ENCODE peak calls at places on chromosomes 2 and 18, in five cellular contexts. K, Q, X, I and Z are unnamed samples.

GRCh38 chr18:27715751-27716150 is 461.2 kb downstream of the CDH2 start:
- DNase-seq in I (no peak), Q (no peak), X (no peak), K (no peak), Z (no peak)

GRCh38 chr2:45134014-45134413 is 124.8 kb upstream of the SIX2 start:
- DNase-seq in K (no peak), Q (no peak), X (no peak), I (no peak), Z (no peak)

GRCh38 chr2:96329416-96329815 is 4.3 kb downstream of the ITPRIPL1 start:
- DNase-seq in I (no peak), K (no peak), Q (no peak), X (peak), Z (no peak)

GRCh38 chr2:136207030-136207623 is 89.2 kb upstream of the CXCR4 start:
- DNase-seq in X (no peak), Q (no peak), K (peak), I (no peak), Z (no peak)

GRCh38 chr18:31553800-31554199 is 37.9 kb upstream of the TTR start:
- DNase-seq in Q (no peak), I (no peak), K (no peak), X (no peak), Z (no peak)

GRCh38 chr2:178924817-178925216 is 117.6 kb upstream of the TTN start:
- DNase-seq in I (no peak), K (no peak), Q (no peak), X (no peak), Z (no peak)

GRCh38 chr2:1628893-1629292 is 115.4 kb downstream of the PXDN start:
- DNase-seq in I (peak), K (no peak), X (no peak), Q (no peak), Z (no peak)

GRCh38 chr2:212021947-212022346 is 516.7 kb downstream of the ERBB4 start:
- DNase-seq in Q (no peak), I (no peak), K (no peak), X (no peak), Z (no peak)

GRCh38 chr18:58640428-58640805 is 11.5 kb upstream of the ALPK2 start:
- DNase-seq in X (no peak), Q (no peak), K (no peak), I (no peak), Z (no peak)

GRCh38 chr18:8423051-8423558 is 186.1 kb upstream of the RAB12 start:
- DNase-seq in X (peak), K (no peak), I (no peak), Q (peak), Z (no peak)